ENCODE peak calls at places on chromosome 11, in five cellular contexts. C is lower leg skin, Z is suprapubic skin, W is A549, B is tibial nerve. H is an unnamed sample.

GRCh38 chr11:70419307-70420007 is 21.1 kb downstream of the CTTN start:
- DNase-seq in W (no peak), Z (no peak), C (no peak), B (no peak), H (no peak)

GRCh38 chr11:59754859-59755700 is at the start of gene STX3:
- DNase-seq in C (peak), B (peak), W (peak), Z (peak), H (peak)

GRCh38 chr11:36376315-36376887 is 80.3 kb downstream of the PRR5L start:
- DNase-seq in Z (no peak), B (no peak), C (no peak), W (peak), H (no peak)

GRCh38 chr11:122267602-122268001 is 151.6 kb upstream of the BLID start:
- DNase-seq in B (no peak), C (no peak), W (no peak), Z (no peak), H (no peak)

GRCh38 chr11:23233075-23233474 is 372.8 kb upstream of the CCDC179 start:
- DNase-seq in Z (no peak), C (no peak), W (no peak), B (no peak), H (no peak)

GRCh38 chr11:121881806-121882205 is 234.2 kb downstream of the BLID start:
- DNase-seq in B (no peak), C (no peak), Z (no peak), W (no peak), H (no peak)

GRCh38 chr11:120335596-120335927 is 651 bp upstream of the ARHGEF12 start:
- DNase-seq in Z (no peak), W (no peak), C (no peak), B (no peak), H (no peak)

GRCh38 chr11:104260456-104260855 is 96.5 kb upstream of the PDGFD start:
- DNase-seq in Z (no peak), C (no peak), B (no peak), W (no peak), H (no peak)

GRCh38 chr11:123493393-123494063 is 63.5 kb downstream of the GRAMD1B start:
- DNase-seq in Z (no peak), C (no peak), W (no peak), B (no peak), H (no peak)

GRCh38 chr11:93291146-93291545 is 39.4 kb upstream of the DEUP1 start:
- DNase-seq in Z (no peak), C (no peak), B (no peak), W (no peak), H (no peak)

GRCh38 chr11:116787436-116787785 is 412 bp downstream of the ZPR1 start:
- DNase-seq in B (no peak), Z (no peak), W (no peak), C (no peak), H (no peak)

GRCh38 chr11:41950470-41951143 is 491.2 kb upstream of the LRRC4C start:
- DNase-seq in B (no peak), C (no peak), W (no peak), Z (no peak), H (no peak)

GRCh38 chr11:99739464-99740089 is 718.8 kb downstream of the CNTN5 start:
- DNase-seq in C (no peak), B (no peak), Z (no peak), W (peak), H (no peak)

GRCh38 chr11:46916669-46917108 is 1.7 kb downstream of the LRP4 start:
- DNase-seq in Z (no peak), W (peak), C (no peak), B (no peak), H (peak)

GRCh38 chr11:130002352-130002845 is at the start of gene PRDM10:
- DNase-seq in W (peak), Z (peak), C (peak), B (peak), H (peak)
- TF ChIP-seq POLR2A in W (peak), Z (no peak), C (no peak), B (peak), H (peak)

GRCh38 chr11:14626650-14627049 is 17.0 kb upstream of the PDE3B start:
- DNase-seq in C (no peak), B (no peak), Z (no peak), W (no peak), H (no peak)

GRCh38 chr11:14622241-14622954 is 21.2 kb upstream of the PDE3B start:
- DNase-seq in W (no peak), Z (no peak), B (no peak), C (no peak), H (no peak)

GRCh38 chr11:14623036-14623435 is 20.6 kb upstream of the PDE3B start:
- DNase-seq in C (no peak), W (no peak), Z (no peak), B (no peak), H (no peak)

GRCh38 chr11:14620027-14620511 is 23.5 kb upstream of the PDE3B start:
- DNase-seq in C (no peak), Z (no peak), B (no peak), W (no peak), H (no peak)

DNA sequence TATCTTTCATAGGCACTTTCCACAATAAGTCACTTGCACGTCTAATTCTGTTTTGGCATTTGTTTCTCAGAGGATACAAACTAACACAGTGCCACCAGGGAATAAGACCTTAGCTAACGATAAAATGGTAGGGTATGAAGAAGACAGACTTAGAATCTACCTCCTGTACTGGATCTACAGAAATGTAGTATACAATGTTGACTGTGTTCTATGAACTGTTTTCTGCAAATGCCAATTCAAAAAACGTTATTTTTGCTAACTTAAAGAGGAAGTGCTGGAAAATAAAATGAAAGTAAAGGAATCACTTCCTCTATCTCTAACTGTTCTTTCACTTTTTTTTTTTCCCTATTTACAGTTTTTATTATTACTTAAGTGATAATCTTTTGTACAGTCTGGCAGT is 17.8 kb upstream of the PDE3B start:
- DNase-seq in C (no peak), B (no peak), Z (no peak), W (no peak), H (no peak)
- TF ChIP-seq POLR2A in C (no peak), B (no peak), Z (no peak), W (no peak), H (no peak)

GRCh38 chr11:119315139-119316016 is 1.6 kb downstream of the MCAM start:
- DNase-seq in Z (peak), C (no peak), B (no peak), W (no peak), H (no peak)

GRCh38 chr11:119318240-119319135 is 1.6 kb upstream of the MCAM start:
- DNase-seq in W (no peak), C (no peak), Z (peak), B (no peak), H (peak)

GRCh38 chr11:119317592-119318239 is 786 bp upstream of the MCAM start:
- DNase-seq in Z (no peak), W (no peak), B (no peak), C (no peak), H (no peak)

GRCh38 chr11:119316017-119316728 is 757 bp downstream of the MCAM start:
- DNase-seq in W (no peak), Z (peak), B (no peak), C (no peak), H (no peak)

DNA sequence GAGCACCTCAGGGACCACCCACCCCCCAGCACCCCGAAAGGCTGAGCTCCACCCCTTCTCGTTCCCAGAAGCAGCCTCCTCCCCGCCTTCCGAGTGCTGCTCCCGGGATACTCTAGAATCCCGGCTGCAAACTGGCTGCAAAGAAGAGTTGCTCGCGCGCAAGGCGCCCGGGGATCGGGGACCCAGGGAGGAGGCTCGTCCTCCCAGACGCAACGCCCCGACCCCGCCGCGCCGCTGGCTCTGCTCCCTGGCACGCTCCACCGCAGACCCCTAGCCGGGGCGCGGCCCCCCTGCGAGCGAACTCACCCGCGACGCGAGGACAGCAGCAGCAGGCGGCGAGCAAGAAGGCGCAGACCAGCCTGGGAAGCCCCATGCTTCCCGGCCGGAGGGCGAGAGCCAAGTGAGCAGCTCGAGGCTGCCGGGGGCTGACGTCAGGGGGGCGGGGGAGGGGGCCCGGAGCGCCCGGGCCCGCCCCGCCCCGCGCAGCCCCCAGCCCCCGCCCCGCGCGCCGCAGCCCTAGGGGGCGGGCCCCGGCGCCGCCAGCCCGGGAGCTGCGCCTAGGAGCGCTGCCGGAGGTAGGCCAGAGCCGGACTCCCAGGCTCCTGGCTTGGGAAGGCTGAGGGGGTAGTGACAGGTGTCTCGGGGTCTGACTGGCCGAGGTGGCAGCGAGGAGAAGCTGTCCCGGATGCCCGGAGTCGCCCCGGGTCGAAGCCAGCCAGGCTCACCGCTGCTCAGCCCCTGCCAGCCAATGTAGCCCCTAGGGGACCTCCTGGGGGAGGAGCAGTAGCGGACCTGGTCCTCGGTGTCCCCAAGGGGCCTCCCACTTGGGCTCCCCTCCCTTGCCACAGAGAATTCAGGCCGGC is at the start of gene MCAM:
- DNase-seq in Z (peak), W (no peak), B (no peak), C (no peak), H (no peak)
- TF ChIP-seq POLR2A in Z (no peak), W (no peak), B (peak), C (no peak), H (no peak)

DNA sequence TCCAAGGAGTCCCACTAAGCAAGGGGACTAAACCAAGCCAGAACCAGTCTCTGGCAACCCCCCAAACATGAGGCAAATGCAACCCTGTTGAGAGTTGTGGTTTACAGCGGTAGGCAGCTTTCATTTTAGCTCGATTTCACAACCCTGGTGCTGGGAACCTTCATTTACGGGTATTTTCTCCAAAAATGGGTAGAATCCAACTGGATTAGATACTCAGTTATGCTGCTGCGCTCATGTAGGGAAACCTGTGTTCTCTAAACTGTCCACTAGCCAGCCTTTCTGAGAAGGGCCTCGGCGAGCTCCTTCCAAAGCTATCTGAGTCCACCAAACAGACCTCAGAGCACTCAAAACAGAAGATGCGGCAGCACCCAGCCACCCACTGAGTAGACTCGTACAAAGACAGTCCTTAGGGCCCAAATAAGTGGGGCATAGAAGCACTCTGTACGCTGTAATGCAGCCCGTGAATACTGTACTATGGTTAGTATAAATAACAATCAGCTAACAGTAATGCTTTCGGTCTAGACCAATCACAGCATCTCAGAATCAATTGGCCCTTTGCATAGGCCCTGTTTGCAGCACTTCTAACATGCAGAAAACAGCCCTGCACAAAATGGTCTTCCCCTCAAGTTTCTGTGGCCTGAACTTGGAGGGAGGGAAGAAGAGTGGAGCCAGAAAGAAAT is 104.7 kb downstream of the ETS1 start:
- DNase-seq in Z (no peak), B (no peak), W (no peak), C (no peak), H (no peak)
- TF ChIP-seq POLR2A in Z (no peak), B (no peak), W (no peak), C (no peak), H (no peak)

DNA sequence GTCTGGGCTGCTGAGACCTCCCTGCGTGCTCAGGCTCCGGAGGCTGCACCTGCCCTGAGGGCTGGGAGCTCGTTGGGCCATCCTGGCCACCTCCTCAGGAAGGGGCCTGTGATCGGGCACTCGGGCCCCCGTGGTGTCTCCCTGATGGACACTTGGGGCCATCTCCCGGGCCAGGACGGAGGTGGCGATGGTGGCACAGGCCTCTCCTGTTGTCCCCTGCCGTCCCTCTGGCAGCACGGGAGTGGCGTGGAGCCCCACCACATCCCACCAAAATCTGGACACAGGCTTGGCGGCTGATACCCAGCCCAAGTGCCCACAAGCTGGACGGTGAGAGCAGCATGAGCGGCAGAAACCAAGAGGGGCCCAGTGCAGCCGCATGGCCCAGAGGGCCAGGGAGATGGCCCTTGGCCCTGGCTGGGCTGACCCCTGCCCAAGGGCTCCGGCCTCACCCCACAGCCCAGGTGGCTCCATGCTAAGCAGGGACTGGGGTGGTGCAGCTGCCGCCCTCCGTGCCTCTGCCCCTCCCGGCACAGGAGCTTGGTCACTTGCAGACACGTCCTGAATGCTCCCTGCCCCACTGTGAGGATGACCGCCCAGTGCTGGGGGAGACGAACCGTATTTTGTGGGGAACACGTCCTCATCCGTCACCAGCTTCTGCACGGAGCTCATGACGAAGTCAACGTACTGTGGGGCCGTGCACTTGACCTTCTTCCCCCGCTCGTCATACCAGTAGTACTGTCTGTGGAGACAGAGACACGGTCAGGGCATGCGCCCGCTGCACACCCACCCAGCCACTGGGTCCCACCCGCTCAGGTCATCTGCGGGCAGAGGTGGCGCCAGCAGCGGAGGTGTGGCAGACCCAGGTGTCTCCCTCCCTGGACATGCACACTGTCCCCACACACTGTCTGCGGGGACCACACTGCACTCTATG is 15.6 kb downstream of the MOB2 start:
- DNase-seq in Z (peak), B (no peak), C (no peak), W (no peak), H (no peak)
- TF ChIP-seq POLR2A in Z (no peak), B (no peak), C (no peak), W (no peak), H (no peak)

GRCh38 chr11:72784662-72785061 is 9.2 kb downstream of the STARD10 start:
- DNase-seq in C (no peak), B (no peak), Z (no peak), W (no peak), H (no peak)

GRCh38 chr11:72788250-72788649 is 5.6 kb downstream of the STARD10 start:
- DNase-seq in C (no peak), B (no peak), W (no peak), Z (no peak), H (no peak)

GRCh38 chr11:72786305-72787261 is 7.3 kb downstream of the STARD10 start:
- DNase-seq in Z (no peak), C (no peak), W (no peak), B (no peak), H (no peak)

GRCh38 chr11:72789493-72790131 is 4.2 kb downstream of the STARD10 start:
- DNase-seq in B (no peak), Z (no peak), C (no peak), W (no peak), H (no peak)

DNA sequence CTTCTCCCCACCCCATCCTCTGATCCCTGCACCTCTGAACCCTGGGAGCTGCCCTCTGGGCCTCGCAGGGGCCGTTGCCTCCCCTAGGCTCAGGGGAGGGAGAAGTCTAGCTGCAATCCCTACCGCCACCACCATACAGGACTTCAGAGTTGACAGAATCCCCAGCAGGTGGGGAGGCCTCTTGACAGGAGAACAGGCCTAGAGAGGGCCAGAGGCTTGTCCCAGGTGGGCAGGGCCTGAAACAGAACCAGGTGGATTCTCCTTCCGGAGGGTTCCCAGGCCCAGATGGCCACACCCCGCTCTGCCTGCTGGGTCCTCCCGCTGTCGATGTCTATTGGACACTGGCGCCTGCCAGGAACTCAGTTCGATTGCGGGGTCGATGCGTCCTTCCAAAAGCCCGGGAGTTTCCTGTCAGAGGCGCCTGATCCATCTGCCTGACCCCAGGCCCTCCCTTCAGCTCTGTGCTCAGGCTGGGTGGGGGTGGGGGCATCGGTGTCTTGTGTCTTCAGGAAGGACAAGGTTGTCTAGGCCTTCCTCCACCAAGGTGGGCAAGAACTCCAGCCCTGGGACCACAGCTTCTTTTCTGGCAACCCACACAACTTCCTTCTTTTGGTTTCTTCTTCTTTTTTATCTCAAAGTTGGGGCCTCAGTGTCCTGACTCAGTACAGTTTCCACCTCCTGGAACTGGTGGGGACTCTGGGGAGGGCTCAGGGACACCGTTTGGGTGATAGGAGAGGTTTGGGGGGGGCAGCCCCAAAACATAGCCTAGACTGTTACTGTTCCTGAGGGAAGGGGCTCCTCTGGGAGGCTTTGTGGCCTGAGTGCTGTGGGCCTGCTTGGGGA is 6.4 kb downstream of the STARD10 start:
- DNase-seq in B (no peak), W (no peak), C (no peak), Z (no peak), H (no peak)
- TF ChIP-seq POLR2A in B (no peak), W (no peak), C (no peak), Z (no peak), H (no peak)

H was measured in H54.